ENCODE peak calls at places on chromosomes 3 and 15, in nine cellular contexts. O, A, U, N, S, M, Q, R and K are unnamed samples.

GRCh38 chr3:123392871-123393620 is 55.8 kb downstream of the ADCY5 start:
- DNase-seq in M (no peak), S (no peak), R (no peak), O (no peak), A (no peak), N (no peak), Q (peak; percentile 10), U (no peak), K (no peak)

GRCh38 chr3:149808209-149808829 is 4.7 kb upstream of the RNF13 start:
- DNase-seq in A (peak; percentile 67), U (peak; percentile 83), S (peak; percentile 82), O (peak; percentile 70), N (peak; percentile 81), M (peak; percentile 70), Q (peak; percentile 74), R (peak; percentile 73), K (peak; percentile 76)

GRCh38 chr3:192986399-192986798 is 68.7 kb upstream of the MB21D2 start:
- DNase-seq in R (no peak), Q (no peak), U (no peak), A (no peak), M (no peak), O (no peak), S (no peak), N (no peak), K (no peak)

GRCh38 chr3:60064210-60065178 is 1014.7 kb upstream of the CFAP20DC start:
- DNase-seq in Q (no peak), R (no peak), N (no peak), U (no peak), A (no peak), M (no peak), O (no peak), S (no peak), K (no peak)

GRCh38 chr3:28972921-28973320 is 307.9 kb upstream of the RBMS3 start:
- DNase-seq in S (no peak), A (no peak), M (no peak), N (no peak), Q (no peak), O (no peak), U (no peak), R (no peak), K (no peak)

GRCh38 chr15:40787991-40788390 is 18.2 kb downstream of the C15orf62 start:
- DNase-seq in A (no peak), U (no peak), S (no peak), N (no peak), R (no peak), Q (no peak), M (no peak), O (no peak), K (no peak)

GRCh38 chr3:190048831-190049541 is 71.7 kb downstream of the P3H2 start:
- DNase-seq in M (no peak), A (no peak), Q (no peak), S (no peak), R (no peak), O (no peak), N (peak; percentile 46), U (no peak), K (no peak)

GRCh38 chr3:173395412-173396181 is 1.9 kb upstream of the NLGN1 start:
- DNase-seq in U (peak; percentile 95), R (peak; percentile 78), N (peak; percentile 92), A (peak; percentile 75), S (peak; percentile 90), M (peak; percentile 54), O (no peak), Q (peak; percentile 93), K (peak; percentile 70)

GRCh38 chr15:28167042-28167441 is 67.9 kb upstream of the OCA2 start:
- DNase-seq in O (no peak), Q (no peak), R (no peak), M (no peak), N (no peak), A (no peak), S (no peak), U (no peak), K (no peak)

GRCh38 chr3:172749201-172749965 is 1.1 kb upstream of the ECT2 start:
- DNase-seq in Q (no peak), M (peak; percentile 90), O (no peak), N (peak; percentile 84), U (no peak), A (no peak), R (peak; percentile 39), S (no peak), K (peak; percentile 59)

GRCh38 chr3:37726445-37727000 is 135.2 kb upstream of the CTDSPL start:
- DNase-seq in O (no peak), U (no peak), S (peak; percentile 82), R (no peak), A (no peak), N (peak; percentile 77), Q (no peak), M (no peak), K (no peak)

GRCh38 chr3:15638891-15639262 is 37.3 kb downstream of the BTD start:
- DNase-seq in M (no peak), Q (no peak), O (no peak), R (no peak), A (no peak), U (no peak), N (peak; percentile 29), S (no peak), K (no peak)

GRCh38 chr3:72336821-72337479 is 511.3 kb downstream of the SHQ1 start:
- DNase-seq in O (no peak), N (peak; percentile 26), A (peak; percentile 91), Q (peak; percentile 94), U (peak; percentile 95), R (peak; percentile 79), M (no peak), S (peak; percentile 59), K (peak; percentile 45)

GRCh38 chr3:106029941-106030619 is 161.3 kb upstream of the CBLB start:
- DNase-seq in U (no peak), O (no peak), Q (no peak), N (no peak), S (no peak), R (no peak), M (no peak), A (no peak), K (no peak)

GRCh38 chr3:52238193-52238760 is 681 bp downstream of the TWF2 start:
- DNase-seq in N (peak; percentile 33), S (no peak), A (no peak), U (no peak), M (no peak), Q (peak; percentile 22), R (no peak), O (no peak), K (no peak)
- TF ChIP-seq POLR2A in N (no peak), S (no peak), A (no peak), U (no peak), M (no peak), Q (no peak), R (no peak), O (no peak), K (no peak)

GRCh38 chr3:169613895-169614294 is 49.6 kb downstream of the MECOM start:
- DNase-seq in M (no peak), N (no peak), A (no peak), Q (no peak), R (no peak), O (no peak), S (no peak), U (no peak), K (no peak)

GRCh38 chr3:169623971-169624370 is 39.5 kb downstream of the MECOM start:
- DNase-seq in Q (no peak), M (no peak), R (no peak), O (no peak), S (no peak), U (no peak), N (no peak), A (no peak), K (peak; percentile 39)

GRCh38 chr3:169615833-169616232 is 47.7 kb downstream of the MECOM start:
- DNase-seq in M (no peak), A (no peak), O (no peak), N (peak; percentile 46), U (no peak), S (no peak), R (no peak), Q (no peak), K (no peak)

GRCh38 chr3:169619793-169620192 is 43.7 kb downstream of the MECOM start:
- DNase-seq in A (no peak), M (no peak), R (no peak), O (no peak), N (peak; percentile 73), S (no peak), U (no peak), Q (no peak), K (no peak)

DNA sequence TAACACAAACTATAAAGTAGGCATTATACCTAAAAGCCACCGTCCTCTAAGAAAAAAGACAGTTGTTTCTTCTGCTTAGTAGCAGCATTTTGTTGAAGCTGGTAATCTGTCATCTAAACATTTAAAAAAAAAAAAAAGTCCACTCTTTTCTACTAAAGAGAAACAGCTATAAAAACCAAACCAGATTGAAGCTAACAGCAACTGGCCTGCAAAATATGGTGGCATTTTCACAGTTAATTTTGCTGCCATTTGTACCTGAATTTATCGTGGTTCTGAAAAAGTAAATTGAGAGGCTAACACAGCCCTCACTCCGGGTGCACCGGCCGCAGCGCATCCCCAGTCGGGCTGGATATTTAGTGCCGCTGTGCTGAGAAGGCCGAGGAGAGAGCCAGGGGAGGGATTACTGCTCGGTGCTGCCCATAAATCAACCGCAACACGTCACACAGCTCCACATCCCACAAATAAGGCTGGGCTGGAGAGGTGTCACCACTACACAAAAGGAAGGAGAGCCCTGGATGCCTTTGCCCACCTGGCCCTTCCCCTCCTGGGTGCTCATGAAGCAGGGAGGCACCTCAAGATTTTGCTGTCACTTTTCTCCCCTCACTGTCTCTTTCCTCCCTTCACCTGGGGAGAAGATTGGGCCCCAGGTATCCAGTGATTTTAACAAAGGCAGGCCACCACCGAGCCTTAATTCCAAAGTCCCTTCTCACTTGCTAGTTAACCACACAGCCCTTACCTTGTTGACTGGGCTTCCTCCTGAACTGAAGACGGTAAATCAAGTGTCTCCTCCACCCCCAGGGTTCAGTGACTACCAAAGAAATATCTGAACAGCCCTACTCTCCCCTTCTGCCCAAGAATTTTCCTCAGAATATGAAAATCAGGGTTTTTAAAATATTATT is 44.4 kb downstream of the MECOM start:
- DNase-seq in U (no peak), N (no peak), R (no peak), A (peak; percentile 58), Q (no peak), O (no peak), S (no peak), M (no peak), K (no peak)
- H3K27me3 ChIP-seq in U (no peaks in the 10 kb centered on the region), N (no peaks in the 10 kb centered on the region), R (no peaks in the 10 kb centered on the region), A (no peaks in the 10 kb centered on the region), Q (no peaks in the 10 kb centered on the region), O (no peaks in the 10 kb centered on the region), S (no peaks in the 10 kb centered on the region), M (no peaks in the 10 kb centered on the region), K (no peaks in the 10 kb centered on the region)

GRCh38 chr15:31571676-31572075 is 245.0 kb downstream of the KLF13 start:
- DNase-seq in M (no peak), N (no peak), A (no peak), Q (no peak), O (no peak), R (no peak), S (no peak), U (no peak), K (no peak)
- TF ChIP-seq CTCF in M (no peak), N (no peak), A (no peak), Q (peak; percentile 33), O (no peak), R (no peak), S (no peak), U (no peak), K (no peak)

DNA sequence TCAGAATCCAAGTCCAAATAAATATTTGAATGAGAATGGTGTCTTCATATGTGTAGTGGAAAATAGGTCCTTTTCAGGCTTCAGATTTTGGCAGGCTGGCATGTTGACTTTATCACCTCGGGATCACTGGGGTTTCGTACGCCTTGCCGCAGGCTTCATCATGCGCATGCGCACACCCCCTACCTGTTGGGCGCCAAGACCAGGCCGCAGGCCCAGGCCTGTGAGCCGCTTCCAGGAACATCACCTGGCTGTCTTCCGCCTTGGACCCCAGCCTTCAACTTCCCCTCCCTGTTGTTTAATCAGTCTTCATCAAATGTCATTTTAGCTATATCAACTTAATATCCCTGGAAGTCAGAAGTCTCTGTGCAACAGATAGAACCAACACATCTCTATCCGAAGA is 334.6 kb downstream of the SOX2 start:
- DNase-seq in R (no peak), M (no peak), S (no peak), O (no peak), N (no peak), Q (no peak), A (no peak), U (no peak), K (no peak)
- TF ChIP-seq POLR2A in R (no peak), M (no peak), S (no peak), O (no peak), N (no peak), Q (no peak), A (no peak), U (no peak), K (no peak)